ENCODE peak calls at places on chromosome 7, in ten cellular contexts. H, X, I, W, E, V, K, G, P and F are unnamed samples.

GRCh38 chr7:73809454-73810090 is 21.2 kb upstream of the CLDN4 start:
- DNase-seq in H (no peak), X (no peak), I (peak), W (no peak), E (no peak), V (no peak), K (peak), G (peak), P (no peak), F (no peak)

GRCh38 chr7:51789494-51789893 is 472.9 kb upstream of the COBL start:
- DNase-seq in H (no peak), X (no peak), I (no peak), W (no peak), E (no peak), V (no peak), K (no peak), G (no peak), P (no peak), F (no peak)

GRCh38 chr7:48875300-48875916 is 48.9 kb upstream of the CDC14C start:
- DNase-seq in H (peak), X (no peak), I (no peak), W (no peak), E (no peak), V (no peak), K (peak), G (no peak), P (peak), F (no peak)

GRCh38 chr7:2222516-2222915 is 10.2 kb downstream of the MAD1L1 start:
- DNase-seq in H (no peak), X (no peak), I (no peak), W (no peak), E (no peak), V (no peak), K (no peak), G (no peak), P (no peak), F (no peak)

GRCh38 chr7:49187543-49188268 is 263.4 kb downstream of the CDC14C start:
- DNase-seq in H (no peak), X (no peak), I (no peak), W (no peak), E (no peak), V (no peak), K (no peak), G (no peak), P (no peak), F (no peak)

GRCh38 chr7:47153571-47153970 is 428.3 kb downstream of the TNS3 start:
- DNase-seq in H (peak), X (no peak), I (no peak), W (no peak), E (no peak), V (no peak), K (no peak), G (no peak), P (no peak), F (no peak)

GRCh38 chr7:149448961-149449360 is 11.9 kb downstream of the ZNF777 start:
- DNase-seq in H (no peak), X (no peak), I (no peak), W (no peak), E (no peak), V (peak), K (no peak), G (peak), P (no peak), F (no peak)

GRCh38 chr7:106418526-106418925 is 133.7 kb upstream of the NAMPT start:
- DNase-seq in H (no peak), X (no peak), I (no peak), W (no peak), E (no peak), V (no peak), K (peak), G (no peak), P (peak), F (no peak)

GRCh38 chr7:85522070-85522469 is 335.2 kb upstream of the SEMA3D start:
- DNase-seq in H (peak), X (no peak), I (no peak), W (no peak), E (no peak), V (no peak), K (no peak), G (no peak), P (no peak), F (no peak)

GRCh38 chr7:22561895-22562593 is 62.1 kb upstream of the STEAP1B start:
- DNase-seq in H (no peak), X (no peak), I (no peak), W (no peak), E (no peak), V (no peak), K (peak), G (no peak), P (no peak), F (no peak)

GRCh38 chr7:105352018-105352612 is 36.6 kb downstream of the SRPK2 start:
- DNase-seq in H (no peak), X (peak), I (peak), W (no peak), E (no peak), V (peak), K (peak), G (peak), P (peak), F (peak)